ENCODE peak calls at places on chromosomes 11 and 22, in seven cellular contexts. M is ELF-1; G is AG20443; Q is naive B cell; F is kidney glomerular epithelial cell; D is activated CD4-positive, alpha-beta T cell treated with anti-CD3 and anti-CD28 coated beads, Interleukin-2, amount 50 U/mL, for 24 hours; T is right lobe of liver. R is an unnamed sample.

GRCh38 chr11:93389737-93390136 is 59.2 kb downstream of the DEUP1 start:
- DNase-seq in Q (no peak), T (no peak), G (no peak), D (no peak), F (no peak), M (no peak), R (no peak)

GRCh38 chr11:72584933-72585597 is 89.2 kb downstream of the PDE2A start:
- DNase-seq in Q (peak; percentile 23), M (no peak), F (no peak), D (no peak), G (no peak), T (no peak), R (no peak)

GRCh38 chr11:101860694-101861371 is 54.0 kb upstream of the CEP126 start:
- DNase-seq in M (peak; percentile 73), Q (peak; percentile 4), F (peak; percentile 45), D (peak; percentile 9), G (peak; percentile 75), T (no peak), R (peak; percentile 71)

GRCh38 chr11:68872216-68873003 is 30.7 kb upstream of the CPT1A start:
- DNase-seq in D (no peak), G (no peak), F (no peak), Q (no peak), M (no peak), T (no peak), R (no peak)

GRCh38 chr11:61967177-61967923 is at the start of gene FTH1:
- DNase-seq in Q (peak; percentile 91), M (peak; percentile 93), T (peak; percentile 96), D (peak; percentile 75), G (peak; percentile 94), F (peak; percentile 82), R (peak; percentile 97)

GRCh38 chr11:67364169-67364568 is 9.2 kb downstream of the CLCF1 start:
- DNase-seq in D (no peak), T (no peak), G (no peak), F (no peak), Q (no peak), M (no peak), R (no peak)

GRCh38 chr11:56013805-56014204 is 13.6 kb upstream of the OR5AS1 start:
- DNase-seq in F (no peak), M (no peak), D (no peak), T (no peak), G (no peak), Q (no peak), R (no peak)

GRCh38 chr11:11582261-11582701 is 39.5 kb downstream of the GALNT18 start:
- DNase-seq in D (no peak), M (no peak), Q (no peak), T (no peak), G (no peak), F (no peak), R (no peak)

GRCh38 chr11:76369406-76369805 is 11.5 kb downstream of the THAP12 start:
- DNase-seq in T (no peak), M (no peak), Q (no peak), D (no peak), F (no peak), G (no peak), R (no peak)

GRCh38 chr11:109851780-109852390 is 241.3 kb upstream of the ZC3H12C start:
- DNase-seq in D (no peak), M (no peak), F (no peak), Q (no peak), T (no peak), G (no peak), R (no peak)

GRCh38 chr22:50316114-50317065 is 8.9 kb upstream of the PLXNB2 start:
- DNase-seq in M (no peak), F (no peak), D (no peak), T (no peak), Q (no peak), G (no peak), R (no peak)

GRCh38 chr11:17013548-17014320 is 480 bp downstream of the PLEKHA7 start:
- DNase-seq in G (no peak), T (peak; percentile 59), M (peak; percentile 16), Q (peak; percentile 15), D (no peak), F (no peak), R (peak; percentile 67)

GRCh38 chr11:67468509-67468834 is 579 bp downstream of the TMEM134 start:
- DNase-seq in G (no peak), F (no peak), T (no peak), M (peak; percentile 21), D (no peak), Q (no peak), R (no peak)

GRCh38 chr11:36157151-36157519 is 132.1 kb downstream of the COMMD9 start:
- DNase-seq in G (no peak), T (no peak), M (no peak), Q (no peak), F (no peak), D (no peak), R (no peak)